ENCODE peak calls at places on chromosomes 2 and 18, in five cellular contexts. H, E, T, N and F are unnamed samples.

GRCh38 chr18:68997845-68998244 is 200.0 kb downstream of the CCDC102B start:
- DNase-seq in N (no peak), H (no peak), E (no peak), T (no peak), F (no peak)

GRCh38 chr2:230324503-230324902 is 2.5 kb upstream of the SP140L start:
- DNase-seq in H (no peak), E (no peak), N (no peak), T (no peak), F (no peak)

GRCh38 chr2:105431367-105432088 is 32.7 kb upstream of the FHL2 start:
- DNase-seq in T (no peak), N (no peak), E (peak; percentile 31), H (no peak), F (peak; percentile 24)

GRCh38 chr2:42713920-42714319 is 50.0 kb downstream of the OXER1 start:
- DNase-seq in T (no peak), H (no peak), N (no peak), E (no peak), F (no peak)

GRCh38 chr2:191696001-191696400 is 18.1 kb downstream of the NABP1 start:
- DNase-seq in T (no peak), N (no peak), H (no peak), E (no peak), F (no peak)

GRCh38 chr2:234823877-234824376 is 127.9 kb upstream of the SH3BP4 start:
- DNase-seq in T (no peak), N (no peak), H (peak; percentile 23), E (no peak), F (no peak)

GRCh38 chr18:9025104-9025838 is 77.2 kb upstream of the NDUFV2 start:
- DNase-seq in E (no peak), T (no peak), N (no peak), H (no peak), F (no peak)

GRCh38 chr18:57209697-57210096 is 62.8 kb downstream of the BOD1L2 start:
- DNase-seq in H (no peak), T (no peak), N (no peak), E (no peak), F (no peak)

GRCh38 chr2:96136123-96136720 is 2.1 kb downstream of the ASTL start:
- DNase-seq in H (no peak), E (no peak), N (no peak), T (no peak), F (peak; percentile 9)

GRCh38 chr2:65916177-65916576 is 483.8 kb upstream of the SPRED2 start:
- DNase-seq in E (no peak), N (no peak), T (no peak), H (no peak), F (no peak)

GRCh38 chr2:103161456-103162289 is 399.8 kb downstream of the TMEM182 start:
- DNase-seq in T (peak; percentile 66), H (no peak), E (peak; percentile 57), N (no peak), F (peak; percentile 39)

GRCh38 chr2:172672999-172673726 is 62.5 kb upstream of the RAPGEF4 start:
- DNase-seq in N (no peak), H (no peak), T (no peak), E (no peak), F (no peak)

GRCh38 chr2:195695002-195695631 is 38.1 kb downstream of the SLC39A10 start:
- DNase-seq in T (peak; percentile 91), E (no peak), H (no peak), N (no peak), F (no peak)

GRCh38 chr2:239928457-239929350 is 96.4 kb downstream of the NDUFA10 start:
- DNase-seq in E (peak; percentile 3), H (no peak), T (peak; percentile 64), N (no peak), F (no peak)

GRCh38 chr2:43484323-43484930 is 111.4 kb downstream of the THADA start:
- DNase-seq in E (peak; percentile 52), H (peak; percentile 62), T (no peak), N (no peak), F (peak; percentile 32)

GRCh38 chr2:104969564-104969963 is 68.3 kb upstream of the MRPS9 start:
- DNase-seq in H (no peak), N (no peak), E (no peak), T (peak; percentile 64), F (no peak)

GRCh38 chr2:164967781-164968228 is 12.5 kb upstream of the SLC38A11 start:
- DNase-seq in H (no peak), N (no peak), T (peak; percentile 56), E (no peak), F (no peak)

GRCh38 chr2:219643788-219644398 is 16.5 kb downstream of the SLC4A3 start:
- DNase-seq in N (no peak), H (no peak), E (no peak), T (peak; percentile 72), F (no peak)

GRCh38 chr2:120496759-120497158 is 150.8 kb downstream of the INHBB start:
- DNase-seq in E (no peak), T (no peak), H (no peak), N (no peak), F (no peak)

GRCh38 chr2:133287709-133288108 is 280.6 kb downstream of the NCKAP5 start:
- DNase-seq in E (no peak), H (peak; percentile 83), N (no peak), T (no peak), F (no peak)

GRCh38 chr2:145800201-145801091 is 1280.5 kb upstream of the ZEB2 start:
- DNase-seq in N (no peak), E (peak; percentile 51), T (no peak), H (no peak), F (peak; percentile 52)

GRCh38 chr2:95264626-95265025 is 9.6 kb upstream of the PROM2 start:
- DNase-seq in H (no peak), E (no peak), N (no peak), T (no peak), F (no peak)

GRCh38 chr2:28032816-28033215 is 142.3 kb downstream of the BABAM2 start:
- DNase-seq in N (no peak), E (no peak), H (no peak), T (no peak), F (no peak)

GRCh38 chr2:219178377-219179175 is 501 bp downstream of the RETREG2 start:
- DNase-seq in E (no peak), T (no peak), N (peak; percentile 39), H (no peak), F (no peak)